ENCODE peak calls at places on chromosomes 16 and 17, in four cellular contexts. X, R, C and D are unnamed samples.

GRCh38 chr17:45387739-45388138 is 44.9 kb downstream of the ARHGAP27 start:
- DNase-seq in C (no peak), R (no peak), X (no peak), D (no peak)

GRCh38 chr16:11395949-11396240 is 50.6 kb downstream of the RMI2 start:
- DNase-seq in C (no peak), R (no peak), X (no peak), D (no peak)

GRCh38 chr17:5264930-5265329 is 17.2 kb upstream of the RABEP1 start:
- DNase-seq in C (no peak), X (peak), R (no peak), D (no peak)

GRCh38 chr17:48627242-48627597 is 1.1 kb upstream of the HOXB9 start:
- DNase-seq in C (no peak), X (no peak), R (no peak), D (no peak)

GRCh38 chr17:74994440-74994839 is 7.0 kb downstream of the CDR2L start:
- DNase-seq in C (no peak), X (no peak), R (no peak), D (no peak)

GRCh38 chr17:73340093-73340596 is 28.3 kb upstream of the CDC42EP4 start:
- DNase-seq in C (no peak), R (peak), X (no peak), D (no peak)

GRCh38 chr16:57299009-57299718 is 14.7 kb upstream of the PLLP start:
- DNase-seq in X (no peak), C (no peak), R (peak), D (peak)

GRCh38 chr17:31596382-31597323 is 205.2 kb downstream of the RAB11FIP4 start:
- DNase-seq in C (peak), R (peak), X (peak), D (peak)

GRCh38 chr17:35519442-35519841 is 18.0 kb downstream of the SLFN12L start:
- DNase-seq in C (no peak), X (no peak), R (no peak), D (no peak)

GRCh38 chr16:1046271-1046955 is 26.1 kb upstream of the SSTR5 start:
- DNase-seq in R (no peak), C (no peak), X (no peak), D (no peak)

GRCh38 chr16:57406881-57407280 is 2.3 kb downstream of the CCL17 start:
- DNase-seq in C (no peak), R (no peak), X (no peak), D (no peak)

GRCh38 chr17:43840814-43841213 is 6.2 kb upstream of the CD300LG start:
- DNase-seq in X (no peak), C (no peak), R (no peak), D (peak)

GRCh38 chr16:51845586-51845985 is 694.5 kb upstream of the SALL1 start:
- DNase-seq in R (no peak), X (no peak), C (peak), D (no peak)

GRCh38 chr17:78890111-78890897 is 12.7 kb downstream of the CEP295NL start:
- DNase-seq in C (no peak), X (no peak), R (peak), D (no peak)

GRCh38 chr17:18381158-18381952 is 3.8 kb downstream of the EVPLL start:
- DNase-seq in C (no peak), R (no peak), X (no peak), D (no peak)